ENCODE peak calls at places on chromosomes 3 and 15, in eight cellular contexts. P, G, B, S, C, R, K and I are unnamed samples.

GRCh38 chr15:67193223-67194009 is 61.0 kb downstream of the AAGAB start:
- DNase-seq in P (peak), G (no peak), B (peak), S (no peak), C (no peak), R (no peak), K (no peak), I (no peak)

GRCh38 chr15:75036269-75036668 is 12.9 kb downstream of the PPCDC start:
- DNase-seq in P (no peak), G (peak), B (no peak), S (no peak), C (no peak), R (peak), K (no peak), I (no peak)

GRCh38 chr3:62631471-62631870 is 243.7 kb downstream of the CADPS start:
- DNase-seq in P (no peak), G (no peak), B (no peak), S (no peak), C (no peak), R (no peak), K (no peak), I (no peak)

GRCh38 chr15:35182841-35183479 is 97.9 kb upstream of the NANOGP8 start:
- DNase-seq in P (no peak), G (no peak), B (no peak), S (peak), C (peak), R (no peak), K (peak), I (peak)

GRCh38 chr3:157156844-157157635 is 2.9 kb downstream of the CCNL1 start:
- DNase-seq in P (peak), G (no peak), B (no peak), S (peak), C (peak), R (no peak), K (no peak), I (no peak)

GRCh38 chr15:40108061-40108854 is 421 bp downstream of the BMF start:
- DNase-seq in P (peak), G (no peak), B (peak), S (peak), C (peak), R (no peak), K (peak), I (no peak)

GRCh38 chr15:38526158-38526557 is 38.5 kb downstream of the RASGRP1 start:
- DNase-seq in P (no peak), G (no peak), B (no peak), S (no peak), C (no peak), R (no peak), K (no peak), I (no peak)

GRCh38 chr3:15812183-15812582 is 14.4 kb upstream of the ANKRD28 start:
- DNase-seq in P (peak), G (no peak), B (no peak), S (peak), C (no peak), R (no peak), K (peak), I (no peak)

GRCh38 chr3:52685285-52685704 is 418 bp downstream of the PBRM1 start:
- DNase-seq in P (no peak), G (no peak), B (no peak), S (peak), C (peak), R (peak), K (peak), I (no peak)

GRCh38 chr3:72058493-72059081 is 273.6 kb upstream of the PROK2 start:
- DNase-seq in P (no peak), G (no peak), B (no peak), S (no peak), C (no peak), R (no peak), K (no peak), I (no peak)

GRCh38 chr15:52652984-52653383 is 26.2 kb downstream of the ATOSA start:
- DNase-seq in P (peak), G (no peak), B (no peak), S (no peak), C (no peak), R (no peak), K (peak), I (peak)

GRCh38 chr15:29888651-29889050 is 66.4 kb upstream of the TJP1 start:
- DNase-seq in P (peak), G (no peak), B (no peak), S (no peak), C (peak), R (no peak), K (peak), I (peak)

GRCh38 chr3:133188996-133189395 is 150.8 kb downstream of the TMEM108 start:
- DNase-seq in P (no peak), G (no peak), B (no peak), S (no peak), C (no peak), R (no peak), K (no peak), I (no peak)

GRCh38 chr15:92882697-92883642 is 17.2 kb upstream of the CHD2 start:
- DNase-seq in P (no peak), G (no peak), B (peak), S (peak), C (peak), R (no peak), K (no peak), I (no peak)

GRCh38 chr3:27729325-27729724 is 7.2 kb upstream of the EOMES start:
- DNase-seq in P (no peak), G (no peak), B (no peak), S (no peak), C (peak), R (no peak), K (no peak), I (no peak)

DNA sequence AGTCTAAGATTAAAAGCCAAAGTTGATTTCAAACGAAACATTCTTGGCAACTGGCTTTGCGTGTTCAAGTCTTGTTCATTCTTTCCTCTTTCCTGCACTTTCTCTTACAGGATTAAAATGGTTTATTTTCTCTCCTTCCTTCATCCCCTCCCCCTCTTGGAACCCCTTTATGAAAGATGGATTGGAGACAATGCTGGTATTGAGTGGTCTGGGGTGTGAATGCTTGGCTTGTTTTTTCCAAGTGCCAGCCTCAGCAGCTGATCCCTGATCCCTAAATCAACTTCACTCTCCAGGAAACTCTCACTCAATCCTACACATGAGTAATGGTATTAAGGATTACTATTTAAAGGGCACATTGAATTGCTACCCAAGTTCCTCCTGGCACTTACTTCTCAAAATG is 750 bp upstream of the LSAMP start:
- DNase-seq in P (no peak), G (no peak), B (no peak), S (no peak), C (no peak), R (no peak), K (no peak), I (no peak)
- TF ChIP-seq CTCF in P (no peak), G (no peak), B (no peak), S (no peak), C (no peak), R (no peak), K (no peak), I (no peak)

GRCh38 chr15:57507111-57507510 is 84.6 kb upstream of the MYZAP start:
- DNase-seq in P (no peak), G (no peak), B (no peak), S (no peak), C (no peak), R (no peak), K (no peak), I (no peak)

GRCh38 chr15:57505056-57505713 is 86.5 kb upstream of the MYZAP start:
- DNase-seq in P (no peak), G (no peak), B (no peak), S (no peak), C (no peak), R (no peak), K (peak), I (no peak)

GRCh38 chr15:57504599-57504940 is 87.1 kb upstream of the MYZAP start:
- DNase-seq in P (no peak), G (no peak), B (no peak), S (no peak), C (no peak), R (no peak), K (no peak), I (no peak)

GRCh38 chr15:57506422-57506821 is 85.3 kb upstream of the MYZAP start:
- DNase-seq in P (no peak), G (no peak), B (no peak), S (no peak), C (peak), R (no peak), K (no peak), I (no peak)

GRCh38 chr15:57505949-57506391 is 85.7 kb upstream of the MYZAP start:
- DNase-seq in P (no peak), G (peak), B (peak), S (no peak), C (no peak), R (no peak), K (peak), I (no peak)
- H3K4me3 ChIP-seq in P (no peak), G (no peak), B (no peak), S (no peak), C (no peak), R (no peak), K (no peak), I (no peak)

DNA sequence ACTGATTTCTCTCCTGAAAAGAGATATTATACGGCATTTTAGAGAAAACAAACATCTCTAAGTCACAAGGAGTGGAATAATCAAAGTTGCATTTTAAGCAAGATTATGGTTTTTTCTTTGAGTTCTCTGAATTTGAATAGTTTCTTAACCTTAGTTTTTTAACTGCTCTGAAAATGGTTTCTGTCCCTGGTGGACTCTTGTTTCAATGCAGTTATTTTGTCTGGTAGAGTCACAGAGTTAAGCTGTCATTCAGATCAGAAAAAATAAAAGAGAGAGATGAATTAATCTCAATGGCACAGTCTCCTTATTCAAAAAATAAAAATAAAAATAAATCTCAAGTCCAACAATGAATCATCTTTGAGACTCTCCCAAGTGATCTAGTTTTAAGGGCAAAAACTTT is 19.0 kb downstream of the AGTR1 start:
- DNase-seq in P (no peak), G (no peak), B (no peak), S (no peak), C (no peak), R (no peak), K (no peak), I (no peak)
- TF ChIP-seq CTCF in P (no peak), G (no peak), B (no peak), S (no peak), C (peak), R (no peak), K (peak), I (no peak)

GRCh38 chr3:9809239-9809614 is 835 bp upstream of the TTLL3 start:
- DNase-seq in P (no peak), G (no peak), B (no peak), S (no peak), C (no peak), R (no peak), K (no peak), I (no peak)

GRCh38 chr3:9810846-9811245 is 784 bp downstream of the TTLL3 start:
- DNase-seq in P (no peak), G (no peak), B (no peak), S (no peak), C (no peak), R (no peak), K (no peak), I (no peak)

GRCh38 chr3:9808345-9809037 is 1.6 kb upstream of the TTLL3 start:
- DNase-seq in P (peak), G (no peak), B (no peak), S (peak), C (peak), R (peak), K (no peak), I (no peak)

GRCh38 chr3:9810357-9810726 is 280 bp downstream of the TTLL3 start:
- DNase-seq in P (no peak), G (no peak), B (no peak), S (no peak), C (peak), R (no peak), K (no peak), I (no peak)

DNA sequence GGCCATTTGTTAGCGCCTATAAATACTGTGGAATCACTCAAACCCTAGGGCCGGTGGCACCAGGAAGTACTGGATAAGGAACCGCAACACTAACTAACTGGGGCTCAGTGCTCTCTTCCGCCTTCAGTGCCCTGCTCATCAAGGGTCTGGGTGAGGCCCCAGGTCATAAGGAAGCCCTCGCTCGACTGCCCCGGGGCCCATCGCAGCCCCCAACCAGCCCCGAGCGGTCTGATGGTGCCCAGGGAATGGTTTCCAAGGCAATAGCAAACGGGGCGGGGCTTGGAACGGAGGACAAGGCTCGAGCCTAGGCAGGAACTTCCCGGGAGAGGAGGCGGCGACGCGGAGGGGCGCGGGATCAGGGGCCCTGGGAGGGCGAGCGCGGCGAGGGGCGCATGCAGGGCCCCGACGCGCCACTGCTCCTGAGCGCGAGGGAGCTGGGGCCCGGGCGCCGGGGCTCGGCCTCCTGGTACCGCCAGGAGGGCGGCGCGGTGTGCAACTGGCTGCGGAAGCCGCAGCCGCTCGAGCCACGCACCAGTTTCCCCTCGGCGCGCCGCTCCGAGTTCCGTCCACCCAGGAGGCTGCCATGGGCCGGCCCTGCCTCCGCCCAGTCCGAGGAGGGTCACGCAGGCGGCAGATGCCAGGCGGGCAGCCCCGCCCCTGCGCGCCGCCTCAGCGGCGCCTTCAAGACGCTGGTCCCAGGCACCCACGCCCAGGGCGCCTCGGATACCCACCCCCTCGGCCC is at the start of gene TTLL3:
- DNase-seq in P (peak), G (peak), B (peak), S (peak), C (peak), R (no peak), K (peak), I (no peak)
- H3K4me3 ChIP-seq in P (peak), G (peak), B (peak), S (peak), C (peak), R (peak), K (peak), I (peak)

DNA sequence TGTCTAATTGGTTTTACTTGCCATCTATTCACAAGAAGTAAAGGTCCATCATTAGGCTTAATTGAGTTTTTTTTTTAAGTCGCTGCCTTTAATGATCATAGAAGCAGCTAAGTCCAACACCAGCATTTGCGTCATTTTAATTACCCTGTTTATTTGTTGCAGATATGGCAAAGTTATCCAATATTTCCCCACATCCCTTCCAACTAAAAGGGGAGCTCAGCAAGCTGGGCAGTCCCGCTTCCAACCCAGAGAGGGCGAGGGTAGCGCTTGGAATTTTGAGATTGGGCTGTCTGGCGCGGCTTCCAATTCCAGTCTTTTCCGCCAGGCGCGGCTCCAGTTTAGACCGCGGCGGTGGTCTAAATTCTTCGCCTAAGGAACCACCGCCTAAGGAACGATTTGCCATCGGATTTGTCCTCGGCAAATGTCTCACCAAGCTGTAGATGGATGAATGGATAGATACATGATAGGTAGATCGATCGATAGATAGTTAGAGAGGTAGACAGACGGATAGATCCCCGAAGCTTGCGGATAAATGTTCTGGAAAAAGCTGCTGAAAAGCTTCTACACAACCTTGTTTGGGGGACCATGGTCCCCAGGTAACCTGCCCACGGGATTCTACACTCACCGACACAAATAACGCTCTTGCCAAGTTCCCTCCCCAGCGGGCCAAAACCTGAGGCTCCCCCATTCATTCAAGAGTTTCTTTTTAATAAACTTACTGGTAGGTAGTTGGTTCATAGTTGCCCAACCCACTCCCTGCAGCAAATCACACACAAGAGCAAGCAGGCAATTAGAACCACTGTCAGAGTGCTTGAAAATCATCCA is 49.2 kb downstream of the ZIC4 start:
- DNase-seq in P (no peak), G (no peak), B (no peak), S (no peak), C (peak), R (no peak), K (no peak), I (no peak)
- TF ChIP-seq CTCF in P (no peak), G (peak), B (no peak), S (no peak), C (peak), R (no peak), K (peak), I (peak)

GRCh38 chr3:128424508-128425069 is 42.1 kb downstream of the DNAJB8 start:
- DNase-seq in P (peak), G (no peak), B (no peak), S (no peak), C (no peak), R (peak), K (peak), I (peak)

GRCh38 chr3:128427175-128427857 is 39.4 kb downstream of the DNAJB8 start:
- DNase-seq in P (no peak), G (no peak), B (no peak), S (no peak), C (no peak), R (no peak), K (no peak), I (no peak)

GRCh38 chr3:128425846-128426127 is 40.9 kb downstream of the DNAJB8 start:
- DNase-seq in P (no peak), G (no peak), B (no peak), S (no peak), C (no peak), R (no peak), K (no peak), I (no peak)

GRCh38 chr3:128425142-128425845 is 41.4 kb downstream of the DNAJB8 start:
- DNase-seq in P (no peak), G (no peak), B (no peak), S (no peak), C (no peak), R (no peak), K (no peak), I (no peak)

GRCh38 chr3:128426128-128426921 is 40.4 kb downstream of the DNAJB8 start:
- DNase-seq in P (no peak), G (no peak), B (peak), S (peak), C (peak), R (no peak), K (no peak), I (no peak)
- H3K4me3 ChIP-seq in P (no peak), G (no peak), B (no peak), S (no peak), C (peak), R (peak), K (peak), I (no peak)

GRCh38 chr15:79593119-79593869 is 161.2 kb downstream of the MINAR1 start:
- DNase-seq in P (peak), G (no peak), B (no peak), S (no peak), C (peak), R (no peak), K (no peak), I (no peak)
- TF ChIP-seq CTCF in P (peak), G (peak), B (no peak), S (peak), C (peak), R (peak), K (peak), I (peak)